ENCODE peak calls at places on chromosomes 6 and 20, in five cellular contexts. V is HCT116, U is spleen, R is breast epithelium, M is HepG2. W is an unnamed sample.

GRCh38 chr20:5634894-5635293 is 115.3 kb upstream of the SHLD1 start:
- DNase-seq in V (no peak), U (no peak), R (no peak), M (no peak), W (no peak)

GRCh38 chr6:56949925-56950495 is 4.9 kb upstream of the BEND6 start:
- DNase-seq in V (no peak), U (no peak), R (no peak), M (no peak), W (no peak)

GRCh38 chr6:136158398-136158797 is 91.7 kb downstream of the MTFR2 start:
- DNase-seq in V (no peak), U (peak), R (no peak), M (no peak), W (no peak)

GRCh38 chr6:144160452-144160851 is 10.1 kb downstream of the STX11 start:
- DNase-seq in V (no peak), U (no peak), R (no peak), M (no peak), W (no peak)

GRCh38 chr6:55918639-55919038 is 43.2 kb upstream of the BMP5 start:
- DNase-seq in V (no peak), U (no peak), R (no peak), M (no peak), W (no peak)

GRCh38 chr6:6701864-6702263 is 113.3 kb downstream of the LY86 start:
- DNase-seq in V (no peak), U (no peak), R (no peak), M (no peak), W (no peak)

GRCh38 chr6:7727150-7727950 is 1.5 kb downstream of the BMP6 start:
- DNase-seq in V (no peak), U (peak), R (no peak), M (no peak), W (peak)

GRCh38 chr20:16286601-16287000 is 286.6 kb downstream of the KIF16B start:
- DNase-seq in V (no peak), U (no peak), R (no peak), M (no peak), W (no peak)

GRCh38 chr6:1324926-1325325 is 13.0 kb downstream of the FOXQ1 start:
- DNase-seq in V (no peak), U (no peak), R (no peak), M (peak), W (no peak)

DNA sequence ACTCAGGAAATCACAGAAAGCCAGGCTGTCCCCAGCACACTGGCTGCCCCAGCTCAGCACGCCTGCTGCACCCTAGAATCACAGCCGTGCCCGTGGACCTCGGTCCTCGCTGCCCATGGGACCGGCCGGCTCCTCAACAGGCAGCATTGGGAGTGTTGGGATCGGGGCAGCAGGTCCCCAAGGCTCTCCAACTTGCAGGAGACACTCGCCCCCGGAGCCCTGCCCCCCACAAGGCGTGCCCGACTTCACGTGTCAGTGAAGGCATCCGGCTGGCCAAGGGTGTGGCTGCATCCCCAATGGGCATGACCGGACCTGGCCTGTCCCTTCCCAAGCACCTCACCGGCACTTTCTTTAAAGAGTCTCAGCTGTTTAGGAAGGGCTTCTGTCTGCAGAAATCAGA is 3.0 kb upstream of the NTSR1 start:
- DNase-seq in V (no peak), U (no peak), R (no peak), M (no peak), W (no peak)
- TF ChIP-seq POLR2A in V (no peak), U (no peak), R (no peak), M (no peak), W (no peak)

DNA sequence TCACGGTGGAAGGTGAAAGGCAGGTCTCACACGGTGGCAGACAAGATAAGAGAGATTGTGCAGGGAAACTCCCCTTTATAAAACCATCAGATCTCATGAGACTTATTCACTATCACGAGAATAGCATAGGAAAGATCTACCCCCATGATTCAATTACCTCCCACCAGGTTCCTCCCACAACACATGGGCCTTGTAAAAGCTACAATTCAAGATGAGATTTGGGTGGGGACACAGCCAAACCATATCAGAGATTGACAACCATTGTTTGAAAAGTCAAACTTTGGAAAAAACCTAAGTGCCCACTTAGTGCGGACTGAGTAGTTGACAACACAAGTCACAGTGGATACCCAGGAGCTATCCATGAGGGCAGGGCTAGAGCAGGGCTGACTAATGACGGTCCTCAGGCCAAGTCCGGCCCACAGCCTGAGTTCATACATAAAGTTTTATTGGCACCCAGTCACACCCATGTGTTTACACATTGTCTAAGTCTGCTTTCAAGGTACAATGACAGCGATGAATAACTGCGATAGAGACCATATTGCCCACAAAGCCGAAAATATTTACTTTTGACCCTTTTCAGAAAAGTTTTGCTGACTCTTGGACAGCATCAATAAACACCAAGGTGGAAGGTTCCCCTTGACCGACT is 33.8 kb upstream of the PMEPA1 start:
- DNase-seq in V (no peak), U (peak), R (no peak), M (no peak), W (no peak)
- TF ChIP-seq POLR2AphosphoS5 in V (no peak), U (no peak), R (no peak), M (no peak), W (no peak)

GRCh38 chr20:48563191-48563884 is 264.5 kb downstream of the PREX1 start:
- DNase-seq in V (no peak), U (no peak), R (no peak), M (no peak), W (no peak)
- TF ChIP-seq POLR2A in V (no peak), U (no peak), R (no peak), M (no peak), W (no peak)

DNA sequence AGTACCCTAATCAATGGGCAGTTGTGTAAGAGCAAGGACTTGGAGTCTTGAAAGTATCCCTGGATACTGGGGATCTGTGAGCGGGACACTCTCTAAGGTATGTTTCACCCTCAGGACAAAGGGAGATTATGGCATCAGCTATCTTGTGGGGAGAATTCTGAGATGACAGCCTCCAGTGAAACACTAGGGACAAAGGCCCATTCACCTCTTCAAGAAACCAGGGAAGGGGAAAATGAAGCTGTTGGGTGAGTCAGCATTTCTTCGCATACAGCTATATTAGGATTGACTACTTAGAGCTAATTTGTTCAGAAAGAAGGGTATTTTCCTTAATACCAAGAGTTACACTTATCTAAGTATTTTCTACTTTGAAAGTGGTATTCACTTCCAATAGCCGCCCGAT is 35.9 kb downstream of the OPN5 start:
- DNase-seq in V (no peak), U (no peak), R (no peak), M (no peak), W (no peak)
- TF ChIP-seq POLR2AphosphoS5 in V (no peak), U (no peak), R (no peak), M (no peak), W (no peak)

DNA sequence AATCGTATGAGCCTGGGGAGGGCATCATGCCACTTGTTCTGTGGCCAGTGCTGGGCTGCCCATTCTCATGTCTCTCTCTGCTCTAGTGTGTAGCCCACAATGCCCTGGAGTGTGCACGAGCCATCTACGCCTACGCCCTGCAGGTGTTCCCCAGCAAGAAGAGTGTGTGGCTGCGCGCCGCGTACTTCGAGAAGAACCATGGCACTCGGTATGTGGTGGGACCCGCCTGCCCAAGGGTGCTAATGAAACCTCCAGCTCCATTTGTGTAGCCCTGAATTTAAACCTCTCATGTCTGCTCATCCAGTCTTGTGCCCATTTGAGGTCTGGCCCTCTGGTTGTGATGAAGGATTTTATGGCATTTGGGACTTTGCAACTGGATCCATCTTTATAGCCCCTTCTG is 13.3 kb upstream of the C20orf204 start:
- DNase-seq in V (no peak), U (no peak), R (no peak), M (no peak), W (no peak)
- TF ChIP-seq POLR2A in V (no peak), U (no peak), R (no peak), M (no peak), W (no peak)

DNA sequence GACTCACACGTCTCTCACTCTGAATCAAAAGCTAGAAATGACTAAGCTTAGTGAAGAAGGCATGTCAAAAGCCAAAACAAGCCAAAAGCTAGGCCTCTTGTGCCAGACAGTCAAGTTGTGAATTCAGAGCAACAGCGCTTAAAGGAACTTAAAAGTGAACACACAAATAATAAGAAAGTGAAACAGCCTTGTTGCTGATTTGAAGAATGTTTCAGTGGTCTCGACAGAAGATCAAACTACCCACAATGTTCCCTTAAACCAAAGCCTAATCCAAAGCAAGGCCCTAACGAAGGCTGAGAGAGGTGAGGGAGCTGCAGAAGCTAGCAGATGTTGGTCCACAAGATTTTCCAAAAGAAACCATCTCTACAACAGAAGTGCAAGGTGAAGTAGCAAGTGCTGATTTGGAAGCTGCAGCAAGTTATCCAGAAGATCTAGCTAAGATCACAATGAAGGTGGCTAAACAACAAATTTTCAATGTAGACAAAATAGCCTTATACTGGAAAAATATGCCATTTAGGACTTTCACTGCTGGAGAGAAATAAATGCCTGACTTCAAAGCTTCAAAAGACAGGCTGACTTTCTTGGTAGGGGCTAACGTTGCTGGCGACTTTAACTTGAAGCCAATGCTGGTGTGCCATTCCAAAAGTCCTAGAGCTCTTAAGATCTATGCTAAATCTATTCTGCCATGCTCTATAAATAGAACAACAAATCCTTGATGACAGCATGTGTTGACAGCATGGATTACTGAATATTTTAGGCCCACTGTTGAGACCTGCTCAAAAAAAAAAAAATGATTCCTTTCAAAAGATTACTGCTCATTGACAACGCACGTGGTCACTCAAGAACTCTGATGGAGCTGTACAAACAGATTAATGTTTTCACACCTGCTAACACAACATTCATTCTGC is 40.3 kb downstream of the SEC63 start:
- DNase-seq in V (peak), U (no peak), R (no peak), M (no peak), W (no peak)
- TF ChIP-seq POLR2AphosphoS5 in V (no peak), U (no peak), R (no peak), M (no peak), W (no peak)

DNA sequence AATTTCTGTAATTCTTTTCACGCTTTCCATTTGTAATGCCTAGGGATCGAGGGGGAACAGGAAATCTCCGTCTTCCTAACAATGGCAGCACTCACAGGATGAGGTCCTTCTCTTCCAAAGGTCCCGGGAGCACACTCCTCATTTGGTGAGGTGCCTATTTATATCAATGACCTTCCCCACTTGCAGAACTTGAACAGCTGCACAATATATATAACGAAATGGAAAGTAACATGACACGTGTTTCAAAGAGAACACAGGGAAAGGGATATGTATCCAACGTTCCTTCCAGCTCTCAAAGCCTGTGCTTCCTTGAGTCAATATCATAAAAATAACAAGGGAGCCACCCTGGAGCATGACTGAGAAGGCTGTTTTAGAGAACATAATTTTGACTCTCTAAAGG is 78.6 kb upstream of the RBM24 start:
- DNase-seq in V (no peak), U (no peak), R (no peak), M (no peak), W (no peak)
- TF ChIP-seq POLR2A in V (no peak), U (no peak), R (no peak), M (no peak), W (no peak)

GRCh38 chr20:34824026-34824860 is 1.2 kb downstream of the NCOA6 start:
- DNase-seq in V (peak), U (peak), R (peak), M (peak), W (peak)
- TF ChIP-seq POLR2AphosphoS5 in V (peak), U (peak), R (no peak), M (peak), W (peak)

DNA sequence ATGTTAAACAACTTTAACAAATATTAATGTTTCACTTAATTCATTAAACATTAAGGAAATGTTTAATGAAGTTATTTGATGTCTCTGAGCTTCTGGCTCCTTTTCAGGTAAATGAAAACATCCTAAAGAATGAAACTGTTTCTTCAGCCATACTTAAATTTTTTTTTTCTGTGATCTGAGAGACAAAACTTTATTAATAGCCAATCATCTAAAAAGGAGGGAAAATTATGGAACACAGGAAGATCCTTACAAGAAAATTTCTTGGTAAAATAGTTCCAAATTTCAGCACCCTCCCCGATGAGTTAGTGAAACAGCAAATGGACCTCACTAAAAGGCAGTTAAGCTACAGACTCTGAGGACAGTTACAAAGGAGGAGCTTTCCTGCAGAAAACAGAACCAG is 185.2 kb downstream of the REV3L start:
- DNase-seq in V (no peak), U (no peak), R (no peak), M (no peak), W (no peak)
- TF ChIP-seq POLR2A in V (no peak), U (no peak), R (no peak), M (no peak), W (no peak)